ENCODE peak calls at places on chromosome 1, in ten cellular contexts. Q is activated CD4-positive, alpha-beta T cell treated with anti-CD3 and anti-CD28 coated beads, Interleukin-2, amount 50 U/mL, for 24 hours; R is HCT116; Y is M059J; Z is stimulated activated naive CD4-positive, alpha-beta T cell; E is CD8-positive, alpha-beta T cell; T is activated CD4-positive, alpha-beta memory T cell treated with anti-CD3 and anti-CD28 coated beads, Interleukin-2, amount 10 ng/mL, durations not matched to agents 7 days and 5 days; F is kidney glomerular epithelial cell; B is activated effector memory CD4-positive, alpha-beta T cell treated with anti-CD3 and anti-CD28 coated beads, Interleukin-2, amount 50 U/mL, for 16 hours; O is kidney. M is an unnamed sample.

GRCh38 chr1:234603221-234604204 is 6.5 kb downstream of the IRF2BP2 start:
- DNase-seq in Q (no peak), R (no peak), Y (peak; percentile 73), Z (no peak), E (no peak), T (no peak), F (peak; percentile 46), B (no peak), O (no peak), M (no peak)

GRCh38 chr1:184419734-184420161 is 32.9 kb downstream of the C1orf21 start:
- DNase-seq in Q (no peak), R (no peak), Y (peak; percentile 72), Z (no peak), E (no peak), T (no peak), F (no peak), B (no peak), O (no peak), M (no peak)

GRCh38 chr1:156873659-156874058 is 13.0 kb downstream of the NTRK1 start:
- DNase-seq in Q (no peak), R (no peak), Y (no peak), Z (no peak), E (no peak), T (no peak), F (no peak), B (no peak), O (peak; percentile 48), M (no peak)

GRCh38 chr1:227388771-227389170 is 70.5 kb upstream of the CDC42BPA start:
- DNase-seq in Q (no peak), R (no peak), Y (peak; percentile 58), Z (no peak), E (no peak), T (no peak), F (no peak), B (no peak), O (no peak), M (no peak)

GRCh38 chr1:203028784-203029553 is 2.7 kb downstream of the PPFIA4 start:
- DNase-seq in Q (no peak), R (no peak), Y (no peak), Z (no peak), E (no peak), T (no peak), F (no peak), B (peak; percentile 59), O (peak; percentile 62), M (no peak)

GRCh38 chr1:234597894-234598293 is 12.1 kb downstream of the IRF2BP2 start:
- DNase-seq in Q (peak; percentile 51), R (no peak), Y (peak; percentile 71), Z (peak; percentile 26), E (peak; percentile 54), T (peak; percentile 70), F (peak; percentile 27), B (peak; percentile 86), O (no peak), M (peak; percentile 23)

GRCh38 chr1:151011154-151011850 is 3.1 kb downstream of the PRUNE1 start:
- DNase-seq in Q (no peak), R (no peak), Y (no peak), Z (no peak), E (no peak), T (no peak), F (no peak), B (no peak), O (no peak), M (no peak)

GRCh38 chr1:60746278-60746761 is 336.0 kb upstream of the NFIA start:
- DNase-seq in Q (no peak), R (no peak), Y (no peak), Z (no peak), E (no peak), T (no peak), F (no peak), B (no peak), O (no peak), M (peak; percentile 69)

GRCh38 chr1:153447498-153448170 is 12.8 kb downstream of the S100A7 start:
- DNase-seq in Q (no peak), R (no peak), Y (peak; percentile 63), Z (no peak), E (no peak), T (no peak), F (peak; percentile 16), B (no peak), O (no peak), M (no peak)

GRCh38 chr1:224430511-224431113 is 4.0 kb downstream of the WDR26 start:
- DNase-seq in Q (no peak), R (no peak), Y (peak; percentile 82), Z (peak; percentile 18), E (peak; percentile 33), T (peak; percentile 40), F (peak; percentile 60), B (no peak), O (no peak), M (no peak)

GRCh38 chr1:98044766-98045165 is 123.9 kb upstream of the DPYD start:
- DNase-seq in Q (no peak), R (no peak), Y (no peak), Z (no peak), E (no peak), T (no peak), F (no peak), B (peak; percentile 60), O (no peak), M (no peak)

GRCh38 chr1:85801520-85801919 is 93.3 kb upstream of the ZNHIT6 start:
- DNase-seq in Q (no peak), R (no peak), Y (peak; percentile 13), Z (no peak), E (no peak), T (no peak), F (peak; percentile 1), B (no peak), O (no peak), M (no peak)

GRCh38 chr1:23283660-23284602 is 60.2 kb downstream of the HNRNPR start:
- DNase-seq in Q (no peak), R (no peak), Y (peak; percentile 66), Z (no peak), E (no peak), T (no peak), F (peak; percentile 17), B (no peak), O (no peak), M (no peak)

GRCh38 chr1:51829058-51829457 is 49.5 kb downstream of the NRDC start:
- DNase-seq in Q (no peak), R (no peak), Y (peak; percentile 20), Z (no peak), E (no peak), T (no peak), F (no peak), B (no peak), O (no peak), M (no peak)

GRCh38 chr1:19563336-19564097 is 78.2 kb upstream of the CAPZB start:
- DNase-seq in Q (no peak), R (no peak), Y (peak; percentile 64), Z (no peak), E (no peak), T (no peak), F (no peak), B (no peak), O (no peak), M (no peak)

GRCh38 chr1:154342836-154343472 is 17.6 kb downstream of the ATP8B2 start:
- DNase-seq in Q (peak; percentile 54), R (no peak), Y (no peak), Z (peak; percentile 40), E (peak; percentile 79), T (peak; percentile 88), F (no peak), B (peak; percentile 91), O (peak; percentile 73), M (no peak)

GRCh38 chr1:25971044-25971881 is 26.6 kb downstream of the PAFAH2 start:
- DNase-seq in Q (no peak), R (no peak), Y (no peak), Z (no peak), E (peak; percentile 24), T (no peak), F (no peak), B (peak; percentile 63), O (no peak), M (no peak)